ENCODE peak calls at places on chromosomes 12 and 14, in eight cellular contexts. Y, B, E, Z, X, A, T and F are unnamed samples.
A peak's percentile ranks its signal among the peaks of the same experiment; 100 is the strongest.

GRCh38 chr14:36508418-36509051 is 11.5 kb downstream of the NKX2-1 start:
- DNase-seq in Y (no peak), E (peak; percentile 16), A (no peak), X (no peak), Z (no peak), T (no peak), B (no peak), F (no peak)

GRCh38 chr12:70823182-70823976 is 97.2 kb downstream of the PTPRR start:
- DNase-seq in Z (no peak), T (peak; percentile 34), B (no peak), Y (no peak), A (no peak), E (no peak), X (no peak), F (no peak)

GRCh38 chr12:128969480-128970055 is 116.3 kb downstream of the GLT1D1 start:
- DNase-seq in A (no peak), T (peak; percentile 54), E (peak; percentile 76), Y (peak; percentile 76), B (no peak), X (peak; percentile 97), Z (no peak), F (peak; percentile 5)

GRCh38 chr14:81193924-81194633 is 26.7 kb downstream of the GTF2A1 start:
- DNase-seq in T (no peak), A (no peak), Y (no peak), X (no peak), Z (no peak), E (no peak), B (no peak), F (no peak)

GRCh38 chr12:88153959-88154358 is 11.9 kb downstream of the TMTC3 start:
- DNase-seq in X (no peak), B (no peak), A (peak; percentile 82), E (no peak), Z (no peak), Y (no peak), T (no peak), F (peak; percentile 6)

GRCh38 chr12:4251228-4251891 is 22.2 kb upstream of the CCND2 start:
- DNase-seq in A (no peak), X (no peak), Z (no peak), E (no peak), B (no peak), Y (no peak), T (no peak), F (no peak)

GRCh38 chr12:45909041-45909713 is 81.2 kb downstream of the SCAF11 start:
- DNase-seq in B (no peak), E (no peak), T (peak; percentile 18), A (no peak), Y (no peak), Z (no peak), X (no peak), F (no peak)

GRCh38 chr12:46970636-46971035 is 108.8 kb upstream of the PCED1B start:
- DNase-seq in X (no peak), E (no peak), B (no peak), Z (no peak), T (no peak), A (no peak), Y (no peak), F (no peak)